ENCODE peak calls at places on chromosomes 3 and 15, in ten cellular contexts. O is HT1080; B is stimulated activated CD4-positive, alpha-beta T cell treated with anti-CD3 and anti-CD28 coated beads, Interleukin-4, amount 100 ng/mL, for 48 hours; I is tibial artery; Y is GM19239; G is activated CD8-positive, alpha-beta T cell treated with anti-CD3 and anti-CD28 coated beads for 36 hours; E is kidney glomerular epithelial cell; P is hepatocyte; T is H1; F is activated CD4-positive, CD25-positive, alpha-beta regulatory T cell treated with anti-CD3 and anti-CD28 coated beads, Interleukin-2, amount 50 U/mL, for 72 hours. D is an unnamed sample.

GRCh38 chr3:178629430-178630178 is 93.4 kb downstream of the KCNMB2 start:
- DNase-seq in E (no peak), P (no peak), T (no peak), F (no peak), B (no peak), G (no peak), Y (no peak), O (peak; percentile 36), I (no peak), D (no peak)

GRCh38 chr15:82737975-82738374 is 28.3 kb upstream of the AP3B2 start:
- DNase-seq in I (no peak), F (no peak), B (no peak), Y (no peak), P (no peak), G (no peak), T (no peak), E (no peak), O (peak; percentile 55), D (no peak)

GRCh38 chr3:104628185-104628789 is 738.4 kb upstream of the ALCAM start:
- DNase-seq in B (no peak), I (no peak), F (no peak), G (no peak), O (peak; percentile 72), Y (peak; percentile 1), E (peak; percentile 73), T (no peak), P (peak; percentile 74), D (no peak)

GRCh38 chr3:101518421-101518871 is 5.4 kb upstream of the SENP7 start:
- DNase-seq in G (peak; percentile 67), P (peak; percentile 9), I (no peak), O (peak; percentile 84), T (no peak), E (peak; percentile 31), Y (peak; percentile 49), F (peak; percentile 50), B (peak; percentile 29), D (no peak)

GRCh38 chr15:88591384-88591783 is 29.8 kb upstream of the AEN start:
- DNase-seq in Y (no peak), G (no peak), F (no peak), I (no peak), O (no peak), E (no peak), B (no peak), P (no peak), T (no peak), D (no peak)

GRCh38 chr3:12444582-12445468 is 39.5 kb upstream of the TSEN2 start:
- DNase-seq in E (no peak), Y (no peak), T (no peak), B (no peak), F (no peak), P (peak; percentile 84), G (no peak), O (peak; percentile 74), I (no peak), D (peak; percentile 91)

GRCh38 chr15:64825081-64825430 is 391 bp downstream of the PIF1 start:
- DNase-seq in G (peak; percentile 43), B (no peak), Y (no peak), P (no peak), I (no peak), E (peak; percentile 37), T (no peak), O (no peak), F (no peak), D (no peak)

GRCh38 chr3:37257581-37257980 is 83.2 kb upstream of the LRRFIP2 start:
- DNase-seq in P (no peak), B (no peak), E (no peak), Y (no peak), F (no peak), O (no peak), T (no peak), I (no peak), G (no peak), D (no peak)

GRCh38 chr3:85007195-85008094 is 48.7 kb downstream of the CADM2 start:
- DNase-seq in T (no peak), Y (no peak), E (no peak), O (peak; percentile 1), I (no peak), G (no peak), P (peak; percentile 16), F (no peak), B (no peak), D (no peak)

GRCh38 chr3:23873941-23874340 is 42.8 kb downstream of the NKIRAS1 start:
- DNase-seq in E (no peak), O (no peak), P (no peak), I (no peak), B (no peak), T (no peak), G (no peak), F (no peak), Y (no peak), D (no peak)

GRCh38 chr15:89018235-89018634 is 70.0 kb upstream of the ABHD2 start:
- DNase-seq in I (peak; percentile 78), T (no peak), Y (no peak), G (no peak), P (no peak), E (no peak), O (no peak), B (no peak), F (no peak), D (peak; percentile 77)

D was measured in ureter.